ENCODE peak calls at places on chromosomes 13 and 19, in nine cellular contexts. O is esophagus muscularis mucosa, R is sigmoid colon, K is ovary, G is upper lobe of left lung, W is stomach, D is tibial nerve, M is H1, Q is HepG2. U is an unnamed sample.

GRCh38 chr13:80664930-80665329 is 324.0 kb upstream of the SPRY2 start:
- DNase-seq in R (no peak), Q (no peak), D (no peak), G (no peak), M (no peak), O (no peak), K (no peak), W (no peak), U (no peak)

GRCh38 chr13:33543089-33543459 is 257.5 kb upstream of the STARD13 start:
- DNase-seq in D (no peak), K (no peak), M (peak; percentile 15), W (no peak), R (no peak), G (no peak), O (no peak), Q (no peak), U (no peak)

GRCh38 chr13:74819549-74819948 is 662.4 kb downstream of the TBC1D4 start:
- DNase-seq in R (no peak), G (no peak), D (no peak), Q (no peak), W (no peak), K (no peak), O (no peak), M (no peak), U (no peak)

GRCh38 chr13:33051632-33052031 is 35.4 kb downstream of the KL start:
- DNase-seq in R (no peak), K (no peak), Q (no peak), M (no peak), W (no peak), O (no peak), G (no peak), D (no peak), U (no peak)

GRCh38 chr19:6686628-6686975 is 16.6 kb upstream of the TNFSF14 start:
- DNase-seq in W (no peak), D (no peak), G (no peak), K (no peak), O (no peak), R (no peak), Q (no peak), M (no peak), U (no peak)

GRCh38 chr19:383922-384800 is 24.8 kb downstream of the C2CD4C start:
- DNase-seq in K (no peak), Q (peak; percentile 22), D (no peak), G (peak; percentile 21), O (no peak), W (peak; percentile 40), M (peak; percentile 41), R (peak; percentile 65), U (no peak)

GRCh38 chr19:42126565-42126964 is 5.7 kb downstream of the POU2F2 start:
- DNase-seq in W (no peak), M (no peak), D (no peak), G (no peak), Q (no peak), K (no peak), O (no peak), R (no peak), U (no peak)

GRCh38 chr13:20559659-20560356 is 7.1 kb upstream of the IFT88 start:
- DNase-seq in W (no peak), D (no peak), Q (no peak), M (no peak), G (no peak), R (no peak), K (no peak), O (peak; percentile 55), U (no peak)

GRCh38 chr19:17877696-17878095 is 6.0 kb downstream of the SLC5A5 start:
- DNase-seq in O (no peak), M (no peak), G (no peak), W (no peak), D (no peak), Q (no peak), R (no peak), K (no peak), U (no peak)

GRCh38 chr19:17881701-17882100 is 10.0 kb downstream of the SLC5A5 start:
- DNase-seq in G (no peak), W (no peak), K (no peak), D (no peak), M (no peak), O (no peak), Q (no peak), R (no peak), U (no peak)

GRCh38 chr19:17874423-17875135 is 2.8 kb downstream of the SLC5A5 start:
- DNase-seq in Q (no peak), G (no peak), R (no peak), K (no peak), W (no peak), O (no peak), D (no peak), M (no peak), U (no peak)

GRCh38 chr19:17883627-17884413 is 12.1 kb downstream of the SLC5A5 start:
- DNase-seq in K (no peak), M (no peak), G (no peak), R (no peak), Q (no peak), O (no peak), D (no peak), W (no peak), U (no peak)

GRCh38 chr19:17879466-17879865 is 7.7 kb downstream of the SLC5A5 start:
- DNase-seq in G (no peak), W (no peak), M (no peak), O (no peak), D (no peak), K (no peak), Q (no peak), R (no peak), U (no peak)
- TF ChIP-seq CTCF in G (no peak), W (no peak), M (no peak), O (no peak), D (no peak), K (no peak), Q (no peak), R (no peak), U (no peak)

GRCh38 chr13:27170221-27170520 is 1.4 kb downstream of the USP12 start:
- DNase-seq in G (no peak), Q (no peak), R (no peak), O (no peak), K (no peak), M (no peak), W (no peak), D (no peak), U (no peak)

GRCh38 chr13:27171244-27171829 is at the start of gene USP12:
- DNase-seq in D (peak; percentile 14), Q (no peak), K (no peak), R (no peak), G (no peak), W (no peak), M (no peak), O (no peak), U (peak; percentile 32)

GRCh38 chr13:27168870-27169525 is 2.6 kb downstream of the USP12 start:
- DNase-seq in W (no peak), R (no peak), K (no peak), M (no peak), G (no peak), O (no peak), Q (no peak), D (no peak), U (peak; percentile 41)

GRCh38 chr13:27171830-27172494 is 351 bp upstream of the USP12 start:
- DNase-seq in Q (peak; percentile 62), O (no peak), M (no peak), G (peak; percentile 95), W (peak; percentile 95), R (peak; percentile 96), K (peak; percentile 93), D (peak; percentile 70), U (peak; percentile 96)

DNA sequence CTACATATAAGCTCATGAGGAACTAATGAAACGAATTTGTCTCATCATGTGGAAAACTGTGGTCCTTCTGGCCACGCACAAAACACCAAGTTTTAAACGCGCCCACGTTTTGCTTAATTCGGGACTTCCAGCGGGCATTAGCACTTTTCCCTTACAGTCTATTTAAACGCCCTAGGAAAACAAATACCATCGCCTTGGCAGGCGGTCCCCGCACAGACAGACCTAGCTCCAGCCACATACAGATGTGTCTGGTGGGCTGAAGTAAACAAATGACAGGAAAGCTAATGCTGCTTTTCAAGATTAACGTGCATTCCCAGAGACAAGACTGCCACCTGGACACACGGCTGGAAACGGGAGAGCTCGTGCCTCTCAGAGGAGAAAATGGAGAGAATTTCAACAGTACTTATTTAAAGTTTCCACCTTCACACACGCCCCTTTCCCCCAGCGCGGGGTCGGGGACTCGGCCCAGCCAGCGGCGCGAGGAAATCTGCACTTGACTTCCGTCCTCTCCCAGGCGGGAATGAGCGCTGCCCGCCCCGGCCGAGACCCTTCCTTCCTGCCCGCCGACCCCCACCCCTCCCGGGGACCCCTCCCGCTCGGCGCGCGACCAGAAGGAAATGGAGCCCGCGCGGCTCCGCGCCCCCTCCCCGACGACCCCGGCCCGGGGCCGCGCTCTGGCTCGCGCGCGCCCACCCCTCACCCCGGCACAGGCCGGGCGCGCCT is 929 bp downstream of the USP12 start:
- DNase-seq in W (peak; percentile 34), R (peak; percentile 76), M (no peak), Q (peak; percentile 33), O (no peak), K (peak; percentile 68), D (peak; percentile 21), G (peak; percentile 42), U (peak; percentile 49)
- TF ChIP-seq EP300 in W (no peak), R (no peak), M (no peak), Q (no peak), O (no peak), K (no peak), D (no peak), G (no peak), U (no peak)

GRCh38 chr13:110496281-110496680 is 65.2 kb downstream of the RAB20 start:
- DNase-seq in D (no peak), O (no peak), M (no peak), R (no peak), K (no peak), Q (no peak), G (no peak), W (no peak), U (no peak)
- H3K36me3 ChIP-seq in D (peaks cover 5% of the 10 kb centered on the region), O (peaks cover 63% of the 10 kb centered on the region), M (peaks cover 30% of the 10 kb centered on the region), R (peaks cover 97% of the 10 kb centered on the region), K (no peaks in the 10 kb centered on the region), Q (no peaks in the 10 kb centered on the region), G (peaks cover 86% of the 10 kb centered on the region), W (peaks cover 87% of the 10 kb centered on the region), U (peaks cover 7% of the 10 kb centered on the region)

GRCh38 chr13:35714096-35714495 is 237.6 kb upstream of the MAB21L1 start:
- DNase-seq in D (no peak), M (no peak), W (no peak), O (no peak), R (no peak), Q (no peak), G (no peak), K (no peak), U (no peak)

GRCh38 chr13:35712907-35713685 is 236.6 kb upstream of the MAB21L1 start:
- DNase-seq in Q (no peak), D (no peak), M (no peak), K (no peak), O (no peak), G (no peak), R (no peak), W (no peak), U (no peak)

GRCh38 chr13:35714588-35714987 is 238.1 kb upstream of the MAB21L1 start:
- DNase-seq in D (no peak), Q (no peak), W (no peak), O (no peak), R (no peak), G (no peak), K (no peak), M (no peak), U (no peak)

GRCh38 chr13:35716186-35716585 is 239.7 kb upstream of the MAB21L1 start:
- DNase-seq in D (no peak), K (no peak), W (no peak), M (no peak), G (peak; percentile 52), O (no peak), Q (no peak), R (peak; percentile 60), U (no peak)

GRCh38 chr13:35711909-35712308 is 235.4 kb upstream of the MAB21L1 start:
- DNase-seq in W (no peak), D (no peak), R (peak; percentile 35), O (no peak), G (no peak), Q (no peak), M (no peak), K (no peak), U (no peak)
- TF ChIP-seq CTCF in W (no peak), D (no peak), R (no peak), O (no peak), G (no peak), Q (no peak), M (no peak), K (no peak), U (no peak)